ENCODE peak calls at places on chromosomes 7 and 10, in eight cellular contexts. I, R, E, V, F, T, C and G are unnamed samples.

GRCh38 chr7:102938679-102939078 is 25.9 kb downstream of the LRRC17 start:
- DNase-seq in I (no peak), R (no peak), E (no peak), V (no peak), F (no peak), T (no peak), C (no peak), G (no peak)

GRCh38 chr7:144761493-144761892 is 74.4 kb downstream of the TPK1 start:
- DNase-seq in I (no peak), R (no peak), E (no peak), V (no peak), F (no peak), T (no peak), C (no peak), G (no peak)

GRCh38 chr10:62582804-62583208 is 208.6 kb downstream of the ZNF365 start:
- DNase-seq in I (no peak), R (no peak), E (no peak), V (no peak), F (no peak), T (peak), C (no peak), G (no peak)

GRCh38 chr7:37987732-37988131 is 67.3 kb downstream of the EPDR1 start:
- DNase-seq in I (no peak), R (no peak), E (no peak), V (no peak), F (no peak), T (no peak), C (no peak), G (no peak)

GRCh38 chr7:95441042-95441823 is 6.4 kb upstream of the PON2 start:
- DNase-seq in I (no peak), R (no peak), E (no peak), V (no peak), F (no peak), T (no peak), C (no peak), G (no peak)

GRCh38 chr10:123624086-123624485 is 42.1 kb upstream of the GPR26 start:
- DNase-seq in I (no peak), R (no peak), E (no peak), V (no peak), F (no peak), T (no peak), C (no peak), G (no peak)

GRCh38 chr10:86083664-86084175 is 282.9 kb downstream of the GRID1 start:
- DNase-seq in I (no peak), R (no peak), E (no peak), V (no peak), F (no peak), T (no peak), C (no peak), G (no peak)

GRCh38 chr7:124713086-124713485 is 52.5 kb downstream of the GPR37 start:
- DNase-seq in I (no peak), R (no peak), E (no peak), V (no peak), F (no peak), T (no peak), C (no peak), G (no peak)

GRCh38 chr7:29204491-29205281 is 10.1 kb downstream of the CHN2 start:
- DNase-seq in I (no peak), R (no peak), E (no peak), V (no peak), F (no peak), T (no peak), C (no peak), G (no peak)

GRCh38 chr10:65394898-65395297 is 1530.9 kb upstream of the LRRTM3 start:
- DNase-seq in I (no peak), R (no peak), E (no peak), V (no peak), F (no peak), T (no peak), C (no peak), G (no peak)

GRCh38 chr7:128853691-128854298 is 8.9 kb upstream of the ATP6V1F start:
- DNase-seq in I (no peak), R (no peak), E (no peak), V (no peak), F (no peak), T (no peak), C (no peak), G (no peak)

GRCh38 chr10:98374176-98374969 is 40.6 kb downstream of the PYROXD2 start:
- DNase-seq in I (no peak), R (no peak), E (no peak), V (no peak), F (no peak), T (no peak), C (peak), G (no peak)

GRCh38 chr10:123962756-123963469 is 71.3 kb upstream of the CPXM2 start:
- DNase-seq in I (no peak), R (no peak), E (no peak), V (no peak), F (no peak), T (no peak), C (no peak), G (no peak)

GRCh38 chr10:100509241-100509640 is 10.4 kb downstream of the SEC31B start:
- DNase-seq in I (no peak), R (no peak), E (no peak), V (no peak), F (peak), T (no peak), C (no peak), G (no peak)

GRCh38 chr10:93420091-93420490 is 62.0 kb downstream of the MYOF start:
- DNase-seq in I (peak), R (peak), E (no peak), V (no peak), F (no peak), T (peak), C (no peak), G (no peak)

GRCh38 chr7:127907110-127907509 is 124.1 kb downstream of the LRRC4 start:
- DNase-seq in I (no peak), R (no peak), E (no peak), V (no peak), F (no peak), T (no peak), C (no peak), G (no peak)

GRCh38 chr7:28135296-28135695 is 45.3 kb downstream of the JAZF1 start:
- DNase-seq in I (no peak), R (no peak), E (no peak), V (no peak), F (no peak), T (no peak), C (no peak), G (no peak)

GRCh38 chr7:121797283-121798037 is 75.5 kb upstream of the PTPRZ1 start:
- DNase-seq in I (no peak), R (peak), E (no peak), V (no peak), F (no peak), T (no peak), C (no peak), G (no peak)

GRCh38 chr10:23910296-23910695 is 298.6 kb upstream of the KIAA1217 start:
- DNase-seq in I (no peak), R (no peak), E (no peak), V (no peak), F (no peak), T (no peak), C (no peak), G (no peak)

GRCh38 chr10:78299861-78300453 is 266.3 kb downstream of the RPS24 start:
- DNase-seq in I (no peak), R (no peak), E (no peak), V (no peak), F (no peak), T (no peak), C (peak), G (no peak)

GRCh38 chr10:124875596-124875995 is 66.3 kb upstream of the ZRANB1 start:
- DNase-seq in I (no peak), R (no peak), E (no peak), V (no peak), F (no peak), T (no peak), C (no peak), G (no peak)

GRCh38 chr7:95614442-95614940 is 18.2 kb upstream of the PDK4 start:
- DNase-seq in I (no peak), R (no peak), E (no peak), V (no peak), F (no peak), T (no peak), C (no peak), G (no peak)

GRCh38 chr7:73423519-73424485 is 9.8 kb upstream of the FZD9 start:
- DNase-seq in I (no peak), R (peak), E (no peak), V (no peak), F (no peak), T (no peak), C (no peak), G (peak)

GRCh38 chr10:90919683-90920574 is 958 bp downstream of the ANKRD1 start:
- DNase-seq in I (no peak), R (no peak), E (no peak), V (no peak), F (no peak), T (no peak), C (no peak), G (no peak)

GRCh38 chr10:49035920-49036319 is 79.4 kb downstream of the VSTM4 start:
- DNase-seq in I (no peak), R (no peak), E (no peak), V (no peak), F (no peak), T (no peak), C (no peak), G (no peak)

GRCh38 chr10:109587366-109587765 is 335.9 kb downstream of the XPNPEP1 start:
- DNase-seq in I (no peak), R (no peak), E (no peak), V (no peak), F (no peak), T (no peak), C (no peak), G (no peak)

GRCh38 chr10:108791794-108792474 is 1131.4 kb downstream of the XPNPEP1 start:
- DNase-seq in I (no peak), R (no peak), E (no peak), V (no peak), F (no peak), T (no peak), C (no peak), G (no peak)

GRCh38 chr10:52215745-52216361 is 98.2 kb upstream of the DKK1 start:
- DNase-seq in I (peak), R (peak), E (no peak), V (no peak), F (peak), T (peak), C (no peak), G (peak)

GRCh38 chr10:110457851-110458582 is 39.7 kb upstream of the DUSP5 start:
- DNase-seq in I (no peak), R (no peak), E (no peak), V (no peak), F (no peak), T (no peak), C (no peak), G (no peak)

GRCh38 chr10:100746413-100746931 is 1.1 kb downstream of the PAX2 start:
- DNase-seq in I (no peak), R (no peak), E (no peak), V (no peak), F (no peak), T (no peak), C (no peak), G (peak)

GRCh38 chr7:35993663-35994622 is 159.1 kb upstream of the EEPD1 start:
- DNase-seq in I (no peak), R (peak), E (no peak), V (no peak), F (no peak), T (no peak), C (no peak), G (no peak)

GRCh38 chr10:123361832-123362231 is 207.6 kb downstream of the BUB3 start:
- DNase-seq in I (no peak), R (no peak), E (no peak), V (no peak), F (no peak), T (no peak), C (no peak), G (no peak)

GRCh38 chr7:134910968-134911367 is 75.3 kb upstream of the AGBL3 start:
- DNase-seq in I (no peak), R (no peak), E (no peak), V (no peak), F (no peak), T (no peak), C (no peak), G (no peak)

GRCh38 chr7:105857009-105857952 is 19.1 kb downstream of the ATXN7L1 start:
- DNase-seq in I (no peak), R (no peak), E (no peak), V (no peak), F (no peak), T (no peak), C (no peak), G (no peak)

GRCh38 chr7:25894002-25894901 is 257.7 kb upstream of the NFE2L3 start:
- DNase-seq in I (peak), R (no peak), E (no peak), V (peak), F (no peak), T (no peak), C (no peak), G (peak)